ENCODE peak calls at places on chromosomes 13 and 19, in six cellular contexts. P, F, S, Z, I and U are unnamed samples.

GRCh38 chr13:109955598-109955997 is 169.2 kb upstream of the IRS2 start:
- DNase-seq in S (no peak), Z (no peak), F (no peak), P (no peak), I (no peak), U (no peak)

GRCh38 chr13:23799945-23800344 is 89.3 kb downstream of the MIPEP start:
- DNase-seq in I (no peak), Z (no peak), S (no peak), F (no peak), P (no peak), U (no peak)

GRCh38 chr13:62294210-62294609 is 878.6 kb upstream of the PCDH20 start:
- DNase-seq in I (no peak), F (no peak), P (no peak), S (no peak), Z (no peak), U (no peak)

GRCh38 chr19:1449467-1450442 is at the start of gene APC2:
- DNase-seq in I (no peak), P (no peak), S (no peak), Z (no peak), F (peak; percentile 80), U (no peak)

GRCh38 chr13:57633950-57634828 is 2.6 kb downstream of the PCDH17 start:
- DNase-seq in P (no peak), Z (no peak), F (no peak), I (no peak), S (no peak), U (peak; percentile 41)

GRCh38 chr19:11849264-11849615 is 714 bp downstream of the ZNF439 start:
- DNase-seq in S (no peak), Z (no peak), F (peak; percentile 60), I (no peak), P (peak; percentile 29), U (no peak)

GRCh38 chr19:34474233-34474989 is 7.1 kb upstream of the WTIP start:
- DNase-seq in S (no peak), I (no peak), P (no peak), Z (no peak), F (no peak), U (no peak)

GRCh38 chr19:10292206-10292788 is 2.5 kb downstream of the ICAM5 start:
- DNase-seq in S (peak; percentile 91), F (peak; percentile 86), I (peak; percentile 65), Z (no peak), P (peak; percentile 76), U (peak; percentile 72)

GRCh38 chr13:30985637-30986205 is 53.3 kb downstream of the TEX26 start:
- DNase-seq in P (no peak), S (no peak), I (no peak), F (no peak), Z (no peak), U (no peak)

GRCh38 chr19:15374796-15375440 is 4.7 kb downstream of the AKAP8 start:
- DNase-seq in S (no peak), Z (no peak), I (no peak), P (no peak), F (no peak), U (peak; percentile 93)

GRCh38 chr19:48698046-48698445 is 2.3 kb downstream of the FUT2 start:
- DNase-seq in P (no peak), F (no peak), I (no peak), S (peak; percentile 68), Z (no peak), U (no peak)

GRCh38 chr13:94993608-94994007 is 281.3 kb upstream of the SOX21 start:
- DNase-seq in I (no peak), Z (no peak), F (no peak), P (no peak), S (no peak), U (no peak)

GRCh38 chr13:113119166-113119821 is 3.3 kb upstream of the F10 start:
- DNase-seq in F (no peak), Z (no peak), I (no peak), S (no peak), P (no peak), U (peak; percentile 40)

GRCh38 chr13:88622362-88622973 is 951.3 kb downstream of the SLITRK5 start:
- DNase-seq in S (no peak), Z (peak; percentile 4), F (no peak), I (peak; percentile 10), P (no peak), U (no peak)

GRCh38 chr13:75541961-75542360 is 4.3 kb upstream of the COMMD6 start:
- DNase-seq in Z (no peak), S (no peak), F (no peak), I (no peak), P (no peak), U (no peak)

GRCh38 chr19:23415561-23416191 is 20.4 kb upstream of the ZNF91 start:
- DNase-seq in P (no peak), F (peak; percentile 18), S (peak; percentile 86), Z (no peak), I (no peak), U (no peak)

GRCh38 chr19:11649941-11650340 is 52.7 kb downstream of the ZNF627 start:
- DNase-seq in Z (no peak), I (no peak), F (no peak), S (no peak), P (no peak), U (no peak)

GRCh38 chr13:32086366-32086765 is 54.8 kb downstream of the FRY start:
- DNase-seq in Z (no peak), I (no peak), F (no peak), S (no peak), P (no peak), U (no peak)

GRCh38 chr19:3458595-3459284 is 21.6 kb downstream of the SMIM24 start:
- DNase-seq in S (no peak), Z (no peak), F (no peak), P (no peak), I (no peak), U (no peak)

GRCh38 chr19:13072206-13072898 is 30.3 kb downstream of the LYL1 start:
- DNase-seq in I (no peak), P (no peak), F (no peak), S (no peak), Z (no peak), U (no peak)

GRCh38 chr13:45545686-45546409 is 69.7 kb downstream of the ERICH6B start:
- DNase-seq in Z (no peak), F (no peak), S (no peak), I (no peak), P (no peak), U (no peak)

GRCh38 chr13:36986462-36987240 is 12.5 kb downstream of the ALG5 start:
- DNase-seq in Z (no peak), I (no peak), F (no peak), S (no peak), P (no peak), U (no peak)

GRCh38 chr13:55816976-55817601 is 1323.6 kb upstream of the PRR20A start:
- DNase-seq in S (no peak), F (no peak), Z (no peak), I (no peak), P (no peak), U (no peak)

GRCh38 chr13:106534844-106535551 is 464 bp downstream of the EFNB2 start:
- DNase-seq in P (no peak), Z (no peak), I (no peak), S (no peak), F (peak; percentile 49), U (no peak)

GRCh38 chr13:42355118-42355840 is 83.3 kb downstream of the AKAP11 start:
- DNase-seq in S (no peak), Z (no peak), F (no peak), I (peak; percentile 44), P (no peak), U (no peak)

GRCh38 chr13:52070929-52071523 is 46.5 kb downstream of the UTP14C start:
- DNase-seq in I (no peak), S (no peak), Z (no peak), F (no peak), P (no peak), U (no peak)